ENCODE peak calls at places on chromosomes 5 and 9, in six cellular contexts. One of them, this sample, is unnamed.

GRCh38 chr5:81986126-81986525 is 14.3 kb downstream of the ATG10 start:
- DNase-seq in Calu3: no peak
- DNase-seq in CD8-positive, alpha-beta T cell: no peak
- DNase-seq in tibial nerve: no peak
- DNase-seq in epithelial cell of esophagus: no peak
- DNase-seq in heart left ventricle: no peak
- DNase-seq in this sample: no peak

GRCh38 chr5:61052870-61053269 is 107.9 kb downstream of the NDUFAF2 start:
- DNase-seq in Calu3: peak
- DNase-seq in CD8-positive, alpha-beta T cell: no peak
- DNase-seq in tibial nerve: no peak
- DNase-seq in epithelial cell of esophagus: peak
- DNase-seq in heart left ventricle: no peak
- DNase-seq in this sample: no peak

GRCh38 chr9:133702798-133703570 is 35.2 kb downstream of the SARDH start:
- DNase-seq in Calu3: no peak
- DNase-seq in CD8-positive, alpha-beta T cell: no peak
- DNase-seq in tibial nerve: no peak
- DNase-seq in epithelial cell of esophagus: no peak
- DNase-seq in heart left ventricle: peak
- DNase-seq in this sample: no peak

GRCh38 chr5:14706615-14707021 is 42.1 kb downstream of the OTULIN start:
- DNase-seq in Calu3: no peak
- DNase-seq in CD8-positive, alpha-beta T cell: peak
- DNase-seq in tibial nerve: no peak
- DNase-seq in epithelial cell of esophagus: no peak
- DNase-seq in heart left ventricle: no peak
- DNase-seq in this sample: no peak

GRCh38 chr9:38440511-38440910 is 16.3 kb upstream of the IGFBPL1 start:
- DNase-seq in Calu3: no peak
- DNase-seq in CD8-positive, alpha-beta T cell: no peak
- DNase-seq in tibial nerve: no peak
- DNase-seq in epithelial cell of esophagus: no peak
- DNase-seq in heart left ventricle: no peak
- DNase-seq in this sample: no peak

GRCh38 chr5:132427285-132428146 is 58.0 kb downstream of the SLC22A5 start:
- DNase-seq in Calu3: peak
- DNase-seq in CD8-positive, alpha-beta T cell: peak
- DNase-seq in tibial nerve: no peak
- DNase-seq in epithelial cell of esophagus: no peak
- DNase-seq in heart left ventricle: no peak
- DNase-seq in this sample: peak

GRCh38 chr9:127721391-127721821 is 5.5 kb downstream of the TTC16 start:
- DNase-seq in Calu3: peak
- DNase-seq in CD8-positive, alpha-beta T cell: no peak
- DNase-seq in tibial nerve: no peak
- DNase-seq in epithelial cell of esophagus: peak
- DNase-seq in heart left ventricle: peak
- DNase-seq in this sample: no peak

GRCh38 chr5:170809551-170809950 is 26.0 kb downstream of the GABRP start:
- DNase-seq in Calu3: no peak
- DNase-seq in CD8-positive, alpha-beta T cell: no peak
- DNase-seq in tibial nerve: no peak
- DNase-seq in epithelial cell of esophagus: peak
- DNase-seq in heart left ventricle: no peak
- DNase-seq in this sample: no peak

GRCh38 chr9:130117816-130118632 is 54.2 kb upstream of the NCS1 start:
- DNase-seq in Calu3: no peak
- DNase-seq in CD8-positive, alpha-beta T cell: no peak
- DNase-seq in tibial nerve: no peak
- DNase-seq in epithelial cell of esophagus: peak
- DNase-seq in heart left ventricle: no peak
- DNase-seq in this sample: no peak

GRCh38 chr9:9998491-9999287 is 614.1 kb downstream of the PTPRD start:
- DNase-seq in Calu3: no peak
- DNase-seq in CD8-positive, alpha-beta T cell: no peak
- DNase-seq in tibial nerve: no peak
- DNase-seq in epithelial cell of esophagus: peak
- DNase-seq in heart left ventricle: no peak
- DNase-seq in this sample: no peak

GRCh38 chr5:1103505-1104326 is 8.1 kb downstream of the SLC12A7 start:
- DNase-seq in Calu3: no peak
- DNase-seq in CD8-positive, alpha-beta T cell: no peak
- DNase-seq in tibial nerve: peak
- DNase-seq in epithelial cell of esophagus: no peak
- DNase-seq in heart left ventricle: peak
- DNase-seq in this sample: no peak

GRCh38 chr5:32909207-32909606 is 198.1 kb downstream of the NPR3 start:
- DNase-seq in Calu3: no peak
- DNase-seq in CD8-positive, alpha-beta T cell: no peak
- DNase-seq in tibial nerve: no peak
- DNase-seq in epithelial cell of esophagus: no peak
- DNase-seq in heart left ventricle: no peak
- DNase-seq in this sample: no peak

GRCh38 chr9:13378171-13378570 is 98.7 kb upstream of the MPDZ start:
- DNase-seq in Calu3: no peak
- DNase-seq in CD8-positive, alpha-beta T cell: no peak
- DNase-seq in tibial nerve: no peak
- DNase-seq in epithelial cell of esophagus: no peak
- DNase-seq in heart left ventricle: no peak
- DNase-seq in this sample: no peak

GRCh38 chr5:912356-913091 is 19.8 kb downstream of the TRIP13 start:
- DNase-seq in Calu3: no peak
- DNase-seq in CD8-positive, alpha-beta T cell: no peak
- DNase-seq in tibial nerve: no peak
- DNase-seq in epithelial cell of esophagus: peak
- DNase-seq in heart left ventricle: no peak
- DNase-seq in this sample: no peak

GRCh38 chr9:137308102-137308619 is 6.1 kb upstream of the NRARP start:
- DNase-seq in Calu3: no peak
- DNase-seq in CD8-positive, alpha-beta T cell: no peak
- DNase-seq in tibial nerve: no peak
- DNase-seq in epithelial cell of esophagus: no peak
- DNase-seq in heart left ventricle: no peak
- DNase-seq in this sample: no peak

GRCh38 chr5:145340099-145340498 is 495.0 kb downstream of the PRELID2 start:
- DNase-seq in Calu3: no peak
- DNase-seq in CD8-positive, alpha-beta T cell: no peak
- DNase-seq in tibial nerve: no peak
- DNase-seq in epithelial cell of esophagus: no peak
- DNase-seq in heart left ventricle: no peak
- DNase-seq in this sample: no peak

GRCh38 chr9:78261403-78262001 is 25.6 kb downstream of the CEP78 start:
- DNase-seq in Calu3: no peak
- DNase-seq in CD8-positive, alpha-beta T cell: no peak
- DNase-seq in tibial nerve: no peak
- DNase-seq in epithelial cell of esophagus: peak
- DNase-seq in heart left ventricle: no peak
- DNase-seq in this sample: no peak

GRCh38 chr9:90007516-90008430 is 403.0 kb downstream of the GADD45G start:
- DNase-seq in Calu3: no peak
- DNase-seq in CD8-positive, alpha-beta T cell: no peak
- DNase-seq in tibial nerve: no peak
- DNase-seq in epithelial cell of esophagus: peak
- DNase-seq in heart left ventricle: no peak
- DNase-seq in this sample: no peak

GRCh38 chr5:125551246-125551645 is 804.8 kb upstream of the ZNF608 start:
- DNase-seq in Calu3: no peak
- DNase-seq in CD8-positive, alpha-beta T cell: no peak
- DNase-seq in tibial nerve: no peak
- DNase-seq in epithelial cell of esophagus: no peak
- DNase-seq in heart left ventricle: no peak
- DNase-seq in this sample: no peak

GRCh38 chr5:119386945-119387344 is 31.1 kb downstream of the TNFAIP8 start:
- DNase-seq in Calu3: peak
- DNase-seq in CD8-positive, alpha-beta T cell: no peak
- DNase-seq in tibial nerve: no peak
- DNase-seq in epithelial cell of esophagus: peak
- DNase-seq in heart left ventricle: no peak
- DNase-seq in this sample: no peak

GRCh38 chr5:142253938-142254895 is 70.6 kb downstream of the SPRY4 start:
- DNase-seq in Calu3: no peak
- DNase-seq in CD8-positive, alpha-beta T cell: no peak
- DNase-seq in tibial nerve: no peak
- DNase-seq in epithelial cell of esophagus: no peak
- DNase-seq in heart left ventricle: no peak
- DNase-seq in this sample: no peak

GRCh38 chr9:134437417-134438203 is 111.4 kb downstream of the RXRA start:
- DNase-seq in Calu3: no peak
- DNase-seq in CD8-positive, alpha-beta T cell: no peak
- DNase-seq in tibial nerve: no peak
- DNase-seq in epithelial cell of esophagus: no peak
- DNase-seq in heart left ventricle: no peak
- DNase-seq in this sample: no peak

GRCh38 chr9:112546149-112547012 is 59.8 kb downstream of the KIAA1958 start:
- DNase-seq in Calu3: no peak
- DNase-seq in CD8-positive, alpha-beta T cell: no peak
- DNase-seq in tibial nerve: no peak
- DNase-seq in epithelial cell of esophagus: peak
- DNase-seq in heart left ventricle: no peak
- DNase-seq in this sample: no peak

GRCh38 chr9:19641046-19641445 is 147.8 kb downstream of the SLC24A2 start:
- DNase-seq in Calu3: no peak
- DNase-seq in CD8-positive, alpha-beta T cell: no peak
- DNase-seq in tibial nerve: no peak
- DNase-seq in epithelial cell of esophagus: no peak
- DNase-seq in heart left ventricle: no peak
- DNase-seq in this sample: no peak
- TF ChIP-seq CTCF in Calu3: no peak
- TF ChIP-seq CTCF in CD8-positive, alpha-beta T cell: no peak
- TF ChIP-seq CTCF in tibial nerve: peak
- TF ChIP-seq CTCF in epithelial cell of esophagus: peak
- TF ChIP-seq CTCF in heart left ventricle: no peak
- TF ChIP-seq CTCF in this sample: no peak

GRCh38 chr5:59618644-59619043 is 274.9 kb downstream of the PDE4D start:
- DNase-seq in Calu3: no peak
- DNase-seq in CD8-positive, alpha-beta T cell: no peak
- DNase-seq in tibial nerve: no peak
- DNase-seq in epithelial cell of esophagus: no peak
- DNase-seq in heart left ventricle: no peak
- DNase-seq in this sample: no peak

GRCh38 chr5:59622848-59623247 is 270.7 kb downstream of the PDE4D start:
- DNase-seq in Calu3: no peak
- DNase-seq in CD8-positive, alpha-beta T cell: no peak
- DNase-seq in tibial nerve: no peak
- DNase-seq in epithelial cell of esophagus: no peak
- DNase-seq in heart left ventricle: no peak
- DNase-seq in this sample: no peak

GRCh38 chr5:59620535-59621212 is 272.9 kb downstream of the PDE4D start:
- DNase-seq in Calu3: no peak
- DNase-seq in CD8-positive, alpha-beta T cell: no peak
- DNase-seq in tibial nerve: no peak
- DNase-seq in epithelial cell of esophagus: no peak
- DNase-seq in heart left ventricle: no peak
- DNase-seq in this sample: no peak

GRCh38 chr5:59617186-59617771 is 276.2 kb downstream of the PDE4D start:
- DNase-seq in Calu3: no peak
- DNase-seq in CD8-positive, alpha-beta T cell: no peak
- DNase-seq in tibial nerve: no peak
- DNase-seq in epithelial cell of esophagus: peak
- DNase-seq in heart left ventricle: no peak
- DNase-seq in this sample: no peak

GRCh38 chr5:59621477-59621876 is 272.0 kb downstream of the PDE4D start:
- DNase-seq in Calu3: no peak
- DNase-seq in CD8-positive, alpha-beta T cell: no peak
- DNase-seq in tibial nerve: no peak
- DNase-seq in epithelial cell of esophagus: no peak
- DNase-seq in heart left ventricle: no peak
- DNase-seq in this sample: no peak
- TF ChIP-seq CTCF in Calu3: no peak
- TF ChIP-seq CTCF in CD8-positive, alpha-beta T cell: no peak
- TF ChIP-seq CTCF in tibial nerve: no peak
- TF ChIP-seq CTCF in epithelial cell of esophagus: no peak
- TF ChIP-seq CTCF in heart left ventricle: no peak
- TF ChIP-seq CTCF in this sample: no peak

GRCh38 chr9:109455861-109456260 is 42.2 kb downstream of the PTPN3 start:
- DNase-seq in Calu3: no peak
- DNase-seq in CD8-positive, alpha-beta T cell: no peak
- DNase-seq in tibial nerve: no peak
- DNase-seq in epithelial cell of esophagus: no peak
- DNase-seq in heart left ventricle: no peak
- DNase-seq in this sample: no peak
- TF ChIP-seq CTCF in Calu3: no peak
- TF ChIP-seq CTCF in CD8-positive, alpha-beta T cell: no peak
- TF ChIP-seq CTCF in tibial nerve: no peak
- TF ChIP-seq CTCF in epithelial cell of esophagus: no peak
- TF ChIP-seq CTCF in heart left ventricle: no peak
- TF ChIP-seq CTCF in this sample: no peak

GRCh38 chr5:157269165-157269671 is 3.3 kb downstream of the CYFIP2 start:
- DNase-seq in Calu3: no peak
- DNase-seq in CD8-positive, alpha-beta T cell: no peak
- DNase-seq in tibial nerve: no peak
- DNase-seq in epithelial cell of esophagus: peak
- DNase-seq in heart left ventricle: no peak
- DNase-seq in this sample: no peak

GRCh38 chr5:157267025-157267424 is 1.1 kb downstream of the CYFIP2 start:
- DNase-seq in Calu3: no peak
- DNase-seq in CD8-positive, alpha-beta T cell: no peak
- DNase-seq in tibial nerve: no peak
- DNase-seq in epithelial cell of esophagus: no peak
- DNase-seq in heart left ventricle: no peak
- DNase-seq in this sample: no peak

GRCh38 chr5:157267766-157268480 is 2.0 kb downstream of the CYFIP2 start:
- DNase-seq in Calu3: no peak
- DNase-seq in CD8-positive, alpha-beta T cell: no peak
- DNase-seq in tibial nerve: no peak
- DNase-seq in epithelial cell of esophagus: peak
- DNase-seq in heart left ventricle: no peak
- DNase-seq in this sample: no peak

GRCh38 chr5:157265714-157266285 is at the start of gene CYFIP2:
- DNase-seq in Calu3: peak
- DNase-seq in CD8-positive, alpha-beta T cell: peak
- DNase-seq in tibial nerve: peak
- DNase-seq in epithelial cell of esophagus: peak
- DNase-seq in heart left ventricle: peak
- DNase-seq in this sample: no peak

GRCh38 chr5:157266286-157267007 is 524 bp downstream of the CYFIP2 start:
- DNase-seq in Calu3: peak
- DNase-seq in CD8-positive, alpha-beta T cell: peak
- DNase-seq in tibial nerve: no peak
- DNase-seq in epithelial cell of esophagus: no peak
- DNase-seq in heart left ventricle: peak
- DNase-seq in this sample: no peak
- TF ChIP-seq CTCF in Calu3: peak
- TF ChIP-seq CTCF in CD8-positive, alpha-beta T cell: no peak
- TF ChIP-seq CTCF in tibial nerve: no peak
- TF ChIP-seq CTCF in epithelial cell of esophagus: no peak
- TF ChIP-seq CTCF in heart left ventricle: no peak
- TF ChIP-seq CTCF in this sample: peak

DNA sequence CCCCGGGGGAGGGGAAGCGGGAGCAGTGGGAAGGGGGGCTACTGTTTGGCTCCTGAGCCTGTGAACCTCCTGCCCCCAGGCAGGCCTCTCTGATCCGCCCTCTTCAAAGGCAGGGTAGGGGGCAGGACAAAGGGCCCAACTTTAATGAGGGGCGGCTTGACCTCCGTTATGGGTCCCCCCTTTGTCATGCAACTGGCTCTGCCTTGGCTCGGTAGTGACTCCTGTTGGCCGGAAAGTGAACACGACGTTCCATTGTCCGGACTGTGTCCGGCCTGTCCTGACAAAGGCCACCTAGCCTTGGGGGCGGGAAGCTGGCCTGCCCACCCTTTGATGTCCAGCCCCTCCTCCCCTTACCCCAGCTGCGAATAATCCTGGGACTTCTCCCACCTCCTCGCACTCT is 1.3 kb downstream of the CDX1 start:
- DNase-seq in Calu3: no peak
- DNase-seq in CD8-positive, alpha-beta T cell: no peak
- DNase-seq in tibial nerve: no peak
- DNase-seq in epithelial cell of esophagus: no peak
- DNase-seq in heart left ventricle: no peak
- DNase-seq in this sample: no peak
- TF ChIP-seq CTCF in Calu3: no peak
- TF ChIP-seq CTCF in CD8-positive, alpha-beta T cell: no peak
- TF ChIP-seq CTCF in tibial nerve: no peak
- TF ChIP-seq CTCF in epithelial cell of esophagus: no peak
- TF ChIP-seq CTCF in heart left ventricle: no peak
- TF ChIP-seq CTCF in this sample: peak

This sample was measured in osteocyte.